ENCODE peak calls at places on chromosome 12, in seven cellular contexts. C is ovary, M is H1, S is esophagus muscularis mucosa, Z is suprapubic skin, U is stomach, T is sigmoid colon. B is an unnamed sample. For H3K27me3, the result is how much of the 10 kb centered on the place peaks cover.

GRCh38 chr12:93080452-93080851 is 151.4 kb upstream of the EEA1 start:
- DNase-seq in C (no peak), M (peak), S (no peak), Z (no peak), U (no peak), T (no peak), B (no peak)

GRCh38 chr12:32273712-32274111 is 125.6 kb upstream of the FGD4 start:
- DNase-seq in C (no peak), M (peak), S (no peak), Z (no peak), U (no peak), T (no peak), B (no peak)

GRCh38 chr12:75271576-75271975 is 58.5 kb downstream of the CAPS2 start:
- DNase-seq in C (no peak), M (no peak), S (no peak), Z (no peak), U (no peak), T (no peak), B (no peak)

GRCh38 chr12:5318874-5319273 is 113.0 kb upstream of the NTF3 start:
- DNase-seq in C (no peak), M (no peak), S (no peak), Z (no peak), U (no peak), T (no peak), B (no peak)

GRCh38 chr12:3033538-3033865 is 43.7 kb upstream of the TSPAN9 start:
- DNase-seq in C (no peak), M (no peak), S (no peak), Z (no peak), U (no peak), T (no peak), B (no peak)

GRCh38 chr12:109418848-109419474 is 58.1 kb downstream of the KCTD10 start:
- DNase-seq in C (no peak), M (no peak), S (no peak), Z (no peak), U (no peak), T (no peak), B (no peak)

GRCh38 chr12:9364224-9365176 is 156.3 kb upstream of the PZP start:
- DNase-seq in C (no peak), M (peak), S (peak), Z (no peak), U (no peak), T (no peak), B (no peak)

GRCh38 chr12:41061189-41061588 is 126.9 kb upstream of the PDZRN4 start:
- DNase-seq in C (no peak), M (no peak), S (no peak), Z (no peak), U (no peak), T (no peak), B (no peak)

GRCh38 chr12:78275886-78276285 is 445.2 kb downstream of the NAV3 start:
- DNase-seq in C (no peak), M (no peak), S (no peak), Z (no peak), U (no peak), T (no peak), B (no peak)

GRCh38 chr12:24895612-24896011 is 53.3 kb downstream of the BCAT1 start:
- DNase-seq in C (no peak), M (no peak), S (no peak), Z (no peak), U (no peak), T (no peak), B (no peak)

GRCh38 chr12:124531281-124531745 is 36.1 kb downstream of the NCOR2 start:
- DNase-seq in C (no peak), M (no peak), S (no peak), Z (no peak), U (no peak), T (no peak), B (no peak)

GRCh38 chr12:29155079-29155478 is 6.0 kb downstream of the FAR2 start:
- DNase-seq in C (no peak), M (no peak), S (no peak), Z (no peak), U (no peak), T (no peak), B (no peak)

GRCh38 chr12:58313091-58313855 is 371.9 kb downstream of the ATP23 start:
- DNase-seq in C (no peak), M (no peak), S (no peak), Z (no peak), U (no peak), T (no peak), B (no peak)

GRCh38 chr12:56271031-56271430 is 4.3 kb downstream of the COQ10A start:
- DNase-seq in C (no peak), M (no peak), S (no peak), Z (no peak), U (no peak), T (no peak), B (no peak)

GRCh38 chr12:2794261-2794735 is 472 bp upstream of the FKBP4 start:
- DNase-seq in C (no peak), M (peak), S (no peak), Z (peak), U (no peak), T (no peak), B (no peak)

GRCh38 chr12:89117448-89118034 is 234.8 kb downstream of the DUSP6 start:
- DNase-seq in C (no peak), M (no peak), S (no peak), Z (no peak), U (peak), T (no peak), B (no peak)

GRCh38 chr12:52259850-52260249 is 14.6 kb upstream of the KRT86 start:
- DNase-seq in C (no peak), M (no peak), S (no peak), Z (no peak), U (no peak), T (no peak), B (no peak)

GRCh38 chr12:52260351-52261210 is 13.9 kb upstream of the KRT86 start:
- DNase-seq in C (no peak), M (no peak), S (no peak), Z (no peak), U (no peak), T (no peak), B (no peak)

GRCh38 chr12:52257074-52257551 is 17.3 kb upstream of the KRT86 start:
- DNase-seq in C (no peak), M (no peak), S (no peak), Z (no peak), U (no peak), T (peak), B (no peak)

GRCh38 chr12:52256165-52256935 is 18.1 kb upstream of the KRT86 start:
- DNase-seq in C (no peak), M (no peak), S (no peak), Z (no peak), U (no peak), T (peak), B (no peak)

GRCh38 chr12:52258335-52258901 is 16.0 kb upstream of the KRT86 start:
- DNase-seq in C (no peak), M (peak), S (no peak), Z (no peak), U (peak), T (peak), B (no peak)
- H3K27me3 ChIP-seq in C (under half), M (under half), S (under half), Z (half or more), U (under half), T (under half), B (half or more)

DNA sequence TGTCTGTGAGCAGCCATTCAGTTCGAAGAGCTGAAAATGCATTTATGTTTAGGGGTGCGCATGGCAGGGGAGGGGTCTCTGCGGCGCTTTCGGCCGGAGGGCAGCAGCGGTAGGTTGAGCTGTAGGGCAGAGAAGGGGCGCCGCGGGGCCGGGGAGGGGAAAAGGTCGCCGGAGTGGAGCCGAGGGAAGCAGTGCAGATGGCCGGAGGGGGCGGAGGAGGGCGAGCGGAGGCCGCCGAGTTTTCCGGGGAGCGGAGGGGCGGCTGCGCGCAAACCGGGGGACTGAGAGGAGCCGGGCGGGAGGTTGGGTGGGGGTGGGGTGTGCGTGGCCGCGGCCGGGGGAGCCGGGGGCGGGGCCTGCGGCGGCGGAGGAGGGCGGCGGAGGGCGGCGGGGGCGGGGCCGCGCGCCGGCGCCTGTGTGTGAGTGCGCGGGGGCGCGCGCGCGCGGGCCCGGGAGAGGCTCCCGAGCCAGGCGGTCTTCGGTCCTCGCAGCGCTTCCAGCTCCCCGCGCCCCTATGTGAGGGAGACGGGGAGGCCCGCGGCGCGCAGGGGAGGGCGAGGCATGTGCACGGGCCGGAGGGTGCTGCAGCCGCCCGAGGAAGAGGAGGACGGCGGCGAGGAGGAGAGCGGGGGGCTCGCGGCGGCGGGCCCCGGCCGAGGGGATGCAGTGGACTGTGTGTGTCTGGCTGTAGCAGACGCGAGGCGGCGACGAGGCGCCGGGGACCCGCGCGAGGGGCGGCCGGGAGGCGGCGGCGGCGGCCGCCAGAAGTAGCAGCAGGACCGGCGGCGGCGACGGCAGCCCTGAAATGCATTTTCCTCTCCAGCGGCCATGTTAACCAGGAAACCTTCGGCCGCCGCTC is at the start of gene DYRK2:
- DNase-seq in C (peak), M (peak), S (no peak), Z (peak), U (peak), T (peak), B (peak)
- TF ChIP-seq EP300 in C (no peak), M (no peak), S (no peak), Z (no peak), U (no peak), T (no peak), B (no peak)

GRCh38 chr12:44875417-44875953 is 630 bp downstream of the NELL2 start:
- DNase-seq in C (no peak), M (peak), S (no peak), Z (no peak), U (no peak), T (no peak), B (no peak)

GRCh38 chr12:44876554-44877275 is 600 bp upstream of the NELL2 start:
- DNase-seq in C (peak), M (peak), S (no peak), Z (no peak), U (no peak), T (no peak), B (no peak)

GRCh38 chr12:44874981-44875416 is 1.1 kb downstream of the NELL2 start:
- DNase-seq in C (no peak), M (peak), S (no peak), Z (no peak), U (no peak), T (no peak), B (no peak)

GRCh38 chr12:44875954-44876553 is at the start of gene NELL2:
- DNase-seq in C (peak), M (peak), S (no peak), Z (no peak), U (no peak), T (no peak), B (no peak)

DNA sequence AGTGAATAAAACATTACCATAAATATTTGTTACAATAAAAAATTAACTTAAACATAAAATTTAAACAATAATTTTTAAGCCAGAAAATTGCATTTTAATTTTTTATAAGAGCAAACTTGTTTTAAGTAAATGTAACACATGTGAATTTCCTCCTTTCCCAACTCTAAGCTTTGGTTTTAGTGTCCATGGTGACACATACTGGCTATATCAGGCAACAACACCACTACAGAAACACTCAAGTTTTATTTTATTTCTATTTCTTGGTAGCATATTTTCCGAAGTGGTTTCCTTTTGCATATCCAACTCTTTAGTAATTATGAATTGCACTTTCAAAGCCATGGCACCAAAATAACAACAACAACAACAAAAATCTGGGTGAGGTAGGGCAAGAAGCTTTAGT is 2.2 kb downstream of the NELL2 start:
- DNase-seq in C (no peak), M (no peak), S (no peak), Z (no peak), U (no peak), T (no peak), B (no peak)
- TF ChIP-seq CTCF in C (no peak), M (no peak), S (no peak), Z (no peak), U (no peak), T (no peak), B (peak)

GRCh38 chr12:128267246-128267622 is 264 bp downstream of the TMEM132C start:
- DNase-seq in C (no peak), M (no peak), S (no peak), Z (no peak), U (no peak), T (no peak), B (no peak)

GRCh38 chr12:128267651-128268347 is 829 bp downstream of the TMEM132C start:
- DNase-seq in C (no peak), M (peak), S (no peak), Z (no peak), U (no peak), T (no peak), B (no peak)

GRCh38 chr12:128266559-128267245 is at the start of gene TMEM132C:
- DNase-seq in C (no peak), M (peak), S (no peak), Z (no peak), U (no peak), T (no peak), B (no peak)

GRCh38 chr12:128266086-128266485 is 884 bp upstream of the TMEM132C start:
- DNase-seq in C (no peak), M (no peak), S (no peak), Z (no peak), U (no peak), T (no peak), B (no peak)

DNA sequence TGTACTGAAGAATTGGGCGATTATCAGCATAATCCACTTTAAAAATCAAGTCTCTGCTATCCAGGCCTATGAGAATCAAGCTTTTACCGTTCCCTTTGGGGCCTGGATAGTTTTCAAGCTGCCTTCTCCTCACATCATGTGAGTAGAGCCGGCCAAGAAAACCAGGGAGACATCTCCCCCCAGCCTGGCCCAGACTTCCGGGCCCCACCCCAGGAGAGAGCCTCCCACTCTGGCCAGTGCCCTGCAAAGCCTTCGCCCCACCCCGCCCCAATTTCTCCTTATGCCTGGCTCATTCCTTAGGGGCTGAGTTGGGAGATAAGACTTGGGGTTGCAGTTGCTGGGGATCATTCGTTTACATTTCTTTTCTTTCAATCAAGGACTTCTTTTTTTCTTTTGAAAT is 1.4 kb upstream of the TMEM132C start:
- DNase-seq in C (no peak), M (no peak), S (no peak), Z (no peak), U (no peak), T (no peak), B (no peak)
- H3K27me3 ChIP-seq in C (under half), M (half or more), S (under half), Z (half or more), U (under half), T (half or more), B (under half)